ENCODE peak calls at places on chromosomes 5 and 9, in seven cellular contexts. Q, C, K, B, N, O and X are unnamed samples.

GRCh38 chr9:22244141-22245011 is 202.2 kb upstream of the DMRTA1 start:
- DNase-seq in Q (no peak), C (peak), K (no peak), B (no peak), N (no peak), O (peak), X (no peak)

GRCh38 chr5:16880547-16880946 is 55.5 kb downstream of the MYO10 start:
- DNase-seq in Q (no peak), C (no peak), K (no peak), B (no peak), N (no peak), O (no peak), X (no peak)

GRCh38 chr5:127856310-127856709 is 153.1 kb downstream of the CCDC192 start:
- DNase-seq in Q (no peak), C (no peak), K (no peak), B (no peak), N (no peak), O (no peak), X (no peak)

GRCh38 chr5:180816608-180817534 is 14.3 kb upstream of the MGAT1 start:
- DNase-seq in Q (no peak), C (no peak), K (no peak), B (no peak), N (no peak), O (peak), X (peak)

GRCh38 chr5:74396913-74397606 is 243.5 kb downstream of the ENC1 start:
- DNase-seq in Q (no peak), C (no peak), K (no peak), B (no peak), N (no peak), O (no peak), X (no peak)

GRCh38 chr9:125558453-125559084 is 148.4 kb downstream of the MAPKAP1 start:
- DNase-seq in Q (peak), C (peak), K (peak), B (peak), N (no peak), O (peak), X (no peak)

GRCh38 chr9:2764371-2764770 is 47.1 kb downstream of the KCNV2 start:
- DNase-seq in Q (no peak), C (no peak), K (no peak), B (no peak), N (no peak), O (no peak), X (no peak)

GRCh38 chr5:120297621-120298020 is 166.5 kb upstream of the PRR16 start:
- DNase-seq in Q (no peak), C (no peak), K (no peak), B (no peak), N (no peak), O (no peak), X (no peak)

GRCh38 chr5:128965011-128965637 is at the start of gene SLC27A6:
- DNase-seq in Q (peak), C (no peak), K (no peak), B (no peak), N (no peak), O (peak), X (peak)

GRCh38 chr9:77901038-77901437 is 130.6 kb downstream of the GNAQ start:
- DNase-seq in Q (no peak), C (no peak), K (no peak), B (no peak), N (no peak), O (no peak), X (no peak)